ENCODE peak calls at places on chromosome 14, in eight cellular contexts. B is ovary, K is endothelial cell of umbilical vein, D is uterus, L is tibial nerve, F is A549, Z is IMR-90, V is Peyer's patch. O is an unnamed sample.
A peak's percentile ranks its signal among the peaks of the same experiment; 100 is the strongest.

GRCh38 chr14:30896435-30896834 is 22.1 kb downstream of the COCH start:
- DNase-seq in B (no peak), Z (no peak), V (no peak), K (no peak), D (no peak), L (no peak), F (no peak), O (no peak)

GRCh38 chr14:28936601-28937000 is 170.0 kb downstream of the FOXG1 start:
- DNase-seq in F (no peak), L (no peak), Z (no peak), D (no peak), B (no peak), K (no peak), V (no peak), O (no peak)

GRCh38 chr14:60622920-60623263 is 26.4 kb downstream of the SIX1 start:
- DNase-seq in D (no peak), F (no peak), K (no peak), V (no peak), B (no peak), L (peak; percentile 40), Z (peak; percentile 70), O (no peak)

GRCh38 chr14:77059276-77059934 is 30.9 kb upstream of the IRF2BPL start:
- DNase-seq in D (no peak), Z (peak; percentile 91), F (peak; percentile 66), K (peak; percentile 94), L (no peak), V (no peak), B (no peak), O (peak; percentile 59)

GRCh38 chr14:58662759-58663158 is 25.0 kb downstream of the DACT1 start:
- DNase-seq in B (no peak), Z (no peak), D (no peak), L (no peak), V (no peak), K (no peak), F (no peak), O (no peak)

GRCh38 chr14:93984070-93984469 is 7.7 kb upstream of the ASB2 start:
- DNase-seq in D (no peak), F (no peak), Z (peak; percentile 81), B (no peak), L (no peak), V (no peak), K (no peak), O (no peak)

GRCh38 chr14:53953002-53953827 is 3.4 kb downstream of the BMP4 start:
- DNase-seq in D (peak; percentile 91), V (peak; percentile 90), F (peak; percentile 64), L (peak; percentile 80), B (peak; percentile 91), Z (peak; percentile 74), K (peak; percentile 94), O (peak; percentile 90)

GRCh38 chr14:19949218-19949617 is 18.5 kb downstream of the OR4K1 start:
- DNase-seq in V (no peak), D (no peak), L (no peak), B (no peak), Z (no peak), F (no peak), K (no peak), O (no peak)

GRCh38 chr14:72543325-72543724 is 350.6 kb downstream of the DPF3 start:
- DNase-seq in D (no peak), L (no peak), B (no peak), V (no peak), K (no peak), F (no peak), Z (peak; percentile 57), O (no peak)

GRCh38 chr14:68291820-68292219 is 472.2 kb downstream of the RAD51B start:
- DNase-seq in V (no peak), L (no peak), B (no peak), D (no peak), F (no peak), Z (no peak), K (no peak), O (no peak)

GRCh38 chr14:73758392-73759182 is 44.4 kb upstream of the PNMA1 start:
- DNase-seq in Z (peak; percentile 65), V (peak; percentile 89), L (peak; percentile 44), D (peak; percentile 75), F (peak; percentile 83), K (peak; percentile 70), B (peak; percentile 76), O (peak; percentile 87)

GRCh38 chr14:31194661-31195060 is 12.9 kb downstream of the HECTD1 start:
- DNase-seq in B (no peak), D (no peak), L (no peak), Z (no peak), K (no peak), F (no peak), V (no peak), O (no peak)

GRCh38 chr14:80638620-80639215 is 302.8 kb downstream of the CEP128 start:
- DNase-seq in D (no peak), F (peak; percentile 89), V (no peak), L (no peak), K (peak; percentile 81), Z (peak; percentile 85), B (no peak), O (no peak)

GRCh38 chr14:41350476-41350875 is 256.2 kb upstream of the LRFN5 start:
- DNase-seq in Z (no peak), B (no peak), F (no peak), K (no peak), V (no peak), D (no peak), L (no peak), O (no peak)

GRCh38 chr14:56807586-56808168 is 2.6 kb downstream of the OTX2 start:
- DNase-seq in Z (no peak), F (no peak), D (no peak), L (no peak), V (no peak), K (no peak), B (no peak), O (no peak)

GRCh38 chr14:92426237-92426636 is 87.3 kb upstream of the RIN3 start:
- DNase-seq in L (no peak), B (no peak), D (no peak), V (no peak), K (no peak), Z (peak; percentile 50), F (no peak), O (no peak)

GRCh38 chr14:54565236-54566151 is 1.4 kb upstream of the SAMD4A start:
- DNase-seq in K (peak; percentile 94), Z (peak; percentile 90), L (peak; percentile 95), B (peak; percentile 93), D (peak; percentile 97), V (peak; percentile 95), F (peak; percentile 83), O (peak; percentile 96)

GRCh38 chr14:96189288-96189711 is 15.3 kb upstream of the BDKRB2 start:
- DNase-seq in Z (peak; percentile 97), F (no peak), L (no peak), D (no peak), V (no peak), B (no peak), K (no peak), O (no peak)

GRCh38 chr14:37036669-37037341 is 135.6 kb downstream of the SLC25A21 start:
- DNase-seq in L (no peak), F (no peak), B (no peak), D (no peak), Z (peak; percentile 41), K (peak; percentile 63), V (no peak), O (no peak)

GRCh38 chr14:43041976-43042375 is 1435.3 kb downstream of the LRFN5 start:
- DNase-seq in K (no peak), Z (no peak), B (no peak), D (no peak), L (no peak), V (no peak), F (no peak), O (no peak)

GRCh38 chr14:43043851-43044250 is 1437.2 kb downstream of the LRFN5 start:
- DNase-seq in B (no peak), K (no peak), V (no peak), F (no peak), Z (no peak), L (no peak), D (no peak), O (no peak)

GRCh38 chr14:43042408-43042807 is 1435.7 kb downstream of the LRFN5 start:
- DNase-seq in Z (no peak), K (no peak), B (no peak), D (no peak), L (no peak), F (no peak), V (no peak), O (no peak)

GRCh38 chr14:43041207-43041606 is 1434.5 kb downstream of the LRFN5 start:
- DNase-seq in B (no peak), V (no peak), D (no peak), K (no peak), Z (no peak), F (no peak), L (no peak), O (no peak)

DNA sequence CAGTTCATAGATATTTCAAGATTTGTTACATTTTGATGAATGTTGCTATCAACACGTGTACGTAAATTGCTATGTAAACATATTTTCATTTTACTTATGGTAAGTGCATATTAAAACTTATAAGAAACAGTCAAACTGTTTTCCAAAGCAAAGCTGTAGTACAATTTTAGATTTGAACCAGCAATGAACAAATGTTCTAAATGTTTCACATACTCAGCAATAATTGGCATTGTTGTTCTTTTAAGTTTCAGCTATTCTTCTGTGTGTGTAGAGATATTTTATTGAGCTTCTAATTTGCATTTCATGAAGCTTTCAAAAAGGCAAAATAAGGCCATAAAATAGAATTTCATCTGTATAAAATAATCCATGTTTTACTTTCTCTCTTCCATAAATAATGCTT is 1433.2 kb downstream of the LRFN5 start:
- DNase-seq in F (no peak), D (no peak), Z (no peak), L (no peak), V (no peak), K (no peak), B (no peak), O (no peak)
- H3K9me3 ChIP-seq in F (no peaks in the 10 kb centered on the region), D (no peaks in the 10 kb centered on the region), Z (no peaks in the 10 kb centered on the region), L (no peaks in the 10 kb centered on the region), V (no peaks in the 10 kb centered on the region), K (no peaks in the 10 kb centered on the region), B (no peaks in the 10 kb centered on the region), O (no peaks in the 10 kb centered on the region)

GRCh38 chr14:22526210-22526609 is 62.8 kb downstream of the DAD1 start:
- DNase-seq in Z (no peak), V (no peak), B (no peak), L (no peak), F (no peak), K (no peak), D (no peak), O (no peak)
- TF ChIP-seq POLR2A in Z (no peak), V (no peak), B (no peak), L (no peak), F (no peak), K (no peak), D (no peak), O (no peak)

DNA sequence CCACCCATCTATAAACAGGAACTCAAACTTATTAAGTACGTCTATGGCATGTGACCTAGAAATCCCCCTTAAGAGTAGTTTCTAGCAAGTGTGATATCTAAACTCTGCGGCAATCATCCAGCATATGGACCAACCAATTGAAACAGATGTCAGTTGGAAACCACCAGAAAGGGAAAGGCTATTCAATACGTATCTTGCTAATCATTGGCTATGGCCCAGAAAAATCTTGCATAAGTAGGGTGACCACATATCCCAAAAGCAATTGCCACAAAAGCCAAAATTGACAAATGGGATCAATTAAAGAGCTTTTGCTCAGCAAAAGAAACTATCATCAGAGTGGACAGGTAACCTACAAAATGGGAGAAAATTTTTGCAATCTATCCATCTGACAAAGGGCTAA is 24.2 kb downstream of the SYNJ2BP start:
- DNase-seq in F (no peak), K (no peak), V (no peak), D (no peak), Z (no peak), L (no peak), B (no peak), O (no peak)
- TF ChIP-seq CTCF in F (no peak), K (no peak), V (no peak), D (no peak), Z (no peak), L (no peak), B (no peak), O (no peak)

GRCh38 chr14:49636866-49637265 is 1.8 kb upstream of the DNAAF2 start:
- DNase-seq in Z (no peak), F (no peak), D (no peak), K (no peak), L (no peak), V (no peak), B (no peak), O (no peak)
- H3K9me3 ChIP-seq in Z (no peaks in the 10 kb centered on the region), F (no peaks in the 10 kb centered on the region), D (no peaks in the 10 kb centered on the region), K (no peaks in the 10 kb centered on the region), L (no peaks in the 10 kb centered on the region), V (no peaks in the 10 kb centered on the region), B (no peaks in the 10 kb centered on the region), O (no peaks in the 10 kb centered on the region)